ENCODE peak calls at places on chromosomes 2 and 18, in four cellular contexts. Y is HepG2, S is K562, Q is H1. U is an unnamed sample.
A peak's percentile ranks its signal among the peaks of the same experiment; 100 is the strongest.

GRCh38 chr2:60964651-60965513 is 52.6 kb upstream of the PEX13 start:
- DNase-seq in Y (no peak), S (no peak), Q (no peak), U (no peak)

GRCh38 chr2:46655551-46656436 is 176.4 kb downstream of the TMEM247 start:
- DNase-seq in Y (no peak), S (no peak), Q (no peak), U (no peak)

GRCh38 chr2:109214651-109215371 is 85.8 kb downstream of the SH3RF3 start:
- DNase-seq in Y (no peak), S (no peak), Q (no peak), U (no peak)

GRCh38 chr2:238974061-238974460 is 126.2 kb downstream of the TWIST2 start:
- DNase-seq in Y (no peak), S (no peak), Q (no peak), U (no peak)

GRCh38 chr2:202588647-202589581 is 45.9 kb upstream of the FAM117B start:
- DNase-seq in Y (peak; percentile 89), S (peak; percentile 68), Q (peak; percentile 66), U (peak; percentile 71)

GRCh38 chr2:226450141-226450540 is 349.5 kb downstream of the IRS1 start:
- DNase-seq in Y (no peak), S (no peak), Q (no peak), U (no peak)

GRCh38 chr2:86238354-86238753 is 39.1 kb downstream of the MRPL35 start:
- DNase-seq in Y (no peak), S (no peak), Q (no peak), U (no peak)

GRCh38 chr2:59181347-59181746 is 940.2 kb upstream of the FANCL start:
- DNase-seq in Y (no peak), S (no peak), Q (no peak), U (no peak)

GRCh38 chr2:118678985-118679384 is 168.5 kb downstream of the EN1 start:
- DNase-seq in Y (no peak), S (no peak), Q (no peak), U (no peak)

GRCh38 chr2:186919272-186919671 is 70.3 kb upstream of the ZSWIM2 start:
- DNase-seq in Y (no peak), S (no peak), Q (no peak), U (no peak)

GRCh38 chr18:60232541-60232940 is 140.0 kb downstream of the MC4R start:
- DNase-seq in Y (no peak), S (no peak), Q (no peak), U (no peak)
- TF ChIP-seq JUN in Y (no peak), S (no peak), Q (no peak), U (no peak)

GRCh38 chr2:73084971-73085370 is 13.5 kb upstream of the SFXN5 start:
- DNase-seq in Y (no peak), S (no peak), Q (no peak), U (no peak)
- TF ChIP-seq CREB1 in Y (no peak), S (no peak), Q (no peak), U (no peak)

GRCh38 chr2:105382177-105382576 is 16.7 kb downstream of the FHL2 start:
- DNase-seq in Y (no peak), S (no peak), Q (no peak), U (no peak)

GRCh38 chr2:105384861-105385260 is 14.0 kb downstream of the FHL2 start:
- DNase-seq in Y (no peak), S (no peak), Q (no peak), U (no peak)

GRCh38 chr2:105385703-105386540 is 12.9 kb downstream of the FHL2 start:
- DNase-seq in Y (peak; percentile 79), S (no peak), Q (no peak), U (no peak)

GRCh38 chr2:105383456-105383855 is 15.4 kb downstream of the FHL2 start:
- DNase-seq in Y (no peak), S (no peak), Q (no peak), U (no peak)

DNA sequence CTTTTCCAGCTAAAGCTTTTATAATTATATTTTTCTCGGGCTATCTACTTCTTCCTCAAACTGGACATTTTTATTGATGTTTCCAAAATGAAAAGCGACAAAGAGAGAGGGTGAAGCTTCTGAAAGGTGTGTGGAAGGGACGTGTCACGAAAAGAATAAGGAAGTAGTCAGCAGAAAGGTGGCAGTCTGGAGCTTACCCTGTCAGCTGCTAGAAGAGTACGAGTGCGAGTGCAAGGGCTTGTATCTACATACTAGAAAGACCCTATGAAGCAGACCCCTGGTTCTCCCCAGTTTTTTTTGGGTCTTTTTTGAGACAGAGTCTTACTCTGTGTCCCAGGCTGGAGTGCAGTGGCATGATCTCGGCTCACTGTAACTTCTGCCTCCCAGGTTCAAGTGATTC is 14.6 kb downstream of the FHL2 start:
- DNase-seq in Y (no peak), S (no peak), Q (no peak), U (no peak)
- TF ChIP-seq JUN in Y (no peak), S (no peak), Q (no peak), U (no peak)

DNA sequence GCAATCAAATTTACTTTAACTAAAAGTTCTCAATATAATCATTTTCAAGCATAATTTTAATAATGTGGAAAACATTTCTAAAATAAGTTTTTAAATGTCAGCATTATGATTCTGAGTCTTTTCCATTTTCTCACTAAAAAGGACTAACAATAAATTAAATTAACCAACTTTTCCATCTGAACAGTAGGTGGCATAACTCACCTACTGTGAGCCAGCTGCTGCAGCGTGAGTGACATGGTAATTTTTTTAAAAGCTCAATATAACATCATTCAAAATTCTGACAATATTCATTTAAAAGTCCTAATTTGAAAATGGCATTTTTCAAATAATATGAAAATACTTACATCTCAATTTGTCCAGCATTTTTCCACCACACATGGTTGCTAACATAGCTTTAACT is 66.5 kb downstream of the DTNB start:
- DNase-seq in Y (peak; percentile 46), S (peak; percentile 12), Q (no peak), U (no peak)
- TF ChIP-seq CREB1 in Y (no peak), S (no peak), Q (no peak), U (no peak)

DNA sequence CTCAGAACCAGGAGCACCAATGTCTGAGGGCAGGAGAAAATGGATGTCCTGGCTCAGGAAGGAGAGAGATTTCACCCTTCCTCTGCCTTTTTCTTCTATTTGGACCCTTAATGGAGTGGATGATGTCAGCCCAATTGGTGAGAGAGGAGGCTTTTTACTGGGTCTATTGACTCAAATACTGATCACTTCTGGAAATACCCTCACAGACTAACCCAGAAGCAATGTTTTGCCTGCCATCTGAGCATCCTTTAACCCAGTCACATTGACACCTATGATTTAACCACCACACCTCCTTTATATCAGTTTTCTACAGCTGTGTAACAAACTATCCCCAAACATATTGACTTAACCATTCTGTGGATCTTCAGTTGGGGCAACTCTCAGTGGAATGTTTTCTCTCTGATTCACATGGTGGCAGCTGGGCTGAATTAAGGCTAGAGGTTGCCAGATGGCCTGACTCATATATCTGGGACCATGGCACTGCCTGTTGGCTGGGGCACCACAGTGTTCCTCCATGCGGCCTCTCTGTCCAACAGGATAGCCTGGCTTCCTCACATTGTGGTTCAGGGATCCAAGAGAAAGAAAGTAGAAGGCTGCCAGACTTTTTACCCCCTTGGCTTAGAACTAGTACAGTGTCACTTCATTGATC is 18.2 kb upstream of the MBOAT2 start:
- DNase-seq in Y (no peak), S (no peak), Q (no peak), U (no peak)
- TF ChIP-seq JUN in Y (no peak), S (no peak), Q (no peak), U (no peak)

GRCh38 chr2:240990726-240991377 is 7.6 kb upstream of the SNED1 start:
- DNase-seq in Y (no peak), S (no peak), Q (peak; percentile 41), U (no peak)

GRCh38 chr2:240990266-240990529 is 8.2 kb upstream of the SNED1 start:
- DNase-seq in Y (no peak), S (no peak), Q (no peak), U (no peak)

GRCh38 chr2:240989451-240990265 is 8.8 kb upstream of the SNED1 start:
- DNase-seq in Y (peak; percentile 77), S (peak; percentile 39), Q (peak; percentile 48), U (peak; percentile 53)

GRCh38 chr2:240992572-240993291 is 5.7 kb upstream of the SNED1 start:
- DNase-seq in Y (no peak), S (no peak), Q (peak; percentile 40), U (no peak)

DNA sequence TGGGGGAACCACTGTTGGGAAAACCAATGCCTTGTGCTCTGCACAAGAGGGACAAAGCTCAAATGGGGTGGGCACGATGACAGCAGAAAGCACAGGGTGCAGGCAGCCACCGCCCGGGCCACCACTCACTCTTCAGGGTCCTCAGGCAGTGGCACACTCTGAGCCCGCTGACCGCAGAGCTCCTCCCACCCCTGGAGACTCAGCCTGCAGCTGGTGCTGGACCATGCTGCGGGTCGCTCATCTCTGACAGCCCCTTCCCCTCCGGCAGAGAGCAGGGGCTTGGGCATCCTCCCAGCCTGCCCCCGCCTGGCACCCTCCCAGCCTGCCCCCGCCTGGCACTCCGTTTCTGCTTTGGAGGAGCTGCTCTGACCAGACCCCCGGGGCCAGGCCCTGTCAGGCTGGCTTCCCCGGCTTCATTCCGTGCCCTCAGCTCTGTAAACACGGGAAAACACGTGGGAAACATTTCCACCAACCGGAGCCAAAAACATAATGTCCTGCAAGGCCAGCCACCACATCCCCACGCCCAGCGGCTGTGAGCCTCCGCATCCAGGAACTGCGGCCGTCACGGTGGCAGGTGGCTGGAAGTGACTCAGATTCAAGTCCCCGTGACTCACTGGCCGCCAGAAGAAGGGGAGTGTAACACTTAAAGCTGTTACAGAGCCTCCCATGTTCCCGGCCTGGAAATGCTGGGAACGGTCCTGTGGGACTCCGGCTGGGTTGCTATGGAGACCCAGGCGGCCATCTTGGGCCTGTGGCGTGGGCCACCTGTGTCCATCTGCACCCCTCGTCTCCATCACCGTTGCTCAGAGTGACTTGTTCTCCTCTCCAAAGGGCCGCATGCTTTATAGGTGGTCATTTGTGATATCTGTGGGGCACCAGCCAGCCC is 6.8 kb upstream of the SNED1 start:
- DNase-seq in Y (peak; percentile 58), S (no peak), Q (peak; percentile 43), U (no peak)
- TF ChIP-seq CREB1 in Y (no peak), S (no peak), Q (no peak), U (no peak)

U was measured in WTC11.